ENCODE peak calls at places on chromosome 2, in seven cellular contexts. One of them, this sample, is unnamed.

GRCh38 chr2:219736196-219736595 is 108.8 kb downstream of the SLC4A3 start:
- DNase-seq in WERI-Rb-1: peak
- DNase-seq in IMR-90: peak
- DNase-seq in AG10803: peak
- DNase-seq in AG09319: peak
- DNase-seq in lung: no peak
- DNase-seq in lower leg skin: no peak
- DNase-seq in this sample: no peak

GRCh38 chr2:64699712-64700111 is 46.0 kb upstream of the SERTAD2 start:
- DNase-seq in WERI-Rb-1: no peak
- DNase-seq in IMR-90: no peak
- DNase-seq in AG10803: no peak
- DNase-seq in AG09319: no peak
- DNase-seq in lung: no peak
- DNase-seq in lower leg skin: no peak
- DNase-seq in this sample: no peak

GRCh38 chr2:175205523-175205922 is 24.0 kb upstream of the ATP5MC3 start:
- DNase-seq in WERI-Rb-1: no peak
- DNase-seq in IMR-90: peak
- DNase-seq in AG10803: no peak
- DNase-seq in AG09319: no peak
- DNase-seq in lung: no peak
- DNase-seq in lower leg skin: no peak
- DNase-seq in this sample: no peak

GRCh38 chr2:54061272-54061671 is 54.1 kb upstream of the ACYP2 start:
- DNase-seq in WERI-Rb-1: no peak
- DNase-seq in IMR-90: no peak
- DNase-seq in AG10803: no peak
- DNase-seq in AG09319: no peak
- DNase-seq in lung: no peak
- DNase-seq in lower leg skin: no peak
- DNase-seq in this sample: no peak

GRCh38 chr2:47639469-47639868 is 143.5 kb upstream of the MSH6 start:
- DNase-seq in WERI-Rb-1: no peak
- DNase-seq in IMR-90: no peak
- DNase-seq in AG10803: no peak
- DNase-seq in AG09319: no peak
- DNase-seq in lung: no peak
- DNase-seq in lower leg skin: no peak
- DNase-seq in this sample: no peak

GRCh38 chr2:39571197-39571731 is 94.5 kb upstream of the TMEM178A start:
- DNase-seq in WERI-Rb-1: no peak
- DNase-seq in IMR-90: no peak
- DNase-seq in AG10803: peak
- DNase-seq in AG09319: no peak
- DNase-seq in lung: no peak
- DNase-seq in lower leg skin: no peak
- DNase-seq in this sample: no peak

GRCh38 chr2:58578276-58578675 is 337.2 kb upstream of the FANCL start:
- DNase-seq in WERI-Rb-1: no peak
- DNase-seq in IMR-90: no peak
- DNase-seq in AG10803: no peak
- DNase-seq in AG09319: no peak
- DNase-seq in lung: no peak
- DNase-seq in lower leg skin: no peak
- DNase-seq in this sample: no peak

GRCh38 chr2:55885129-55885943 is 38.2 kb downstream of the EFEMP1 start:
- DNase-seq in WERI-Rb-1: no peak
- DNase-seq in IMR-90: peak
- DNase-seq in AG10803: peak
- DNase-seq in AG09319: no peak
- DNase-seq in lung: no peak
- DNase-seq in lower leg skin: no peak
- DNase-seq in this sample: no peak

GRCh38 chr2:199713746-199714145 is 137.2 kb downstream of the FTCDNL1 start:
- DNase-seq in WERI-Rb-1: no peak
- DNase-seq in IMR-90: no peak
- DNase-seq in AG10803: no peak
- DNase-seq in AG09319: no peak
- DNase-seq in lung: no peak
- DNase-seq in lower leg skin: no peak
- DNase-seq in this sample: no peak

GRCh38 chr2:168336786-168337388 is 89.5 kb upstream of the STK39 start:
- DNase-seq in WERI-Rb-1: peak
- DNase-seq in IMR-90: no peak
- DNase-seq in AG10803: no peak
- DNase-seq in AG09319: no peak
- DNase-seq in lung: peak
- DNase-seq in lower leg skin: no peak
- DNase-seq in this sample: no peak

GRCh38 chr2:128413718-128414341 is 95.2 kb upstream of the HS6ST1 start:
- DNase-seq in WERI-Rb-1: peak
- DNase-seq in IMR-90: no peak
- DNase-seq in AG10803: no peak
- DNase-seq in AG09319: no peak
- DNase-seq in lung: peak
- DNase-seq in lower leg skin: peak
- DNase-seq in this sample: no peak

GRCh38 chr2:17791121-17791902 is 24.9 kb upstream of the MSGN1 start:
- DNase-seq in WERI-Rb-1: no peak
- DNase-seq in IMR-90: peak
- DNase-seq in AG10803: peak
- DNase-seq in AG09319: peak
- DNase-seq in lung: no peak
- DNase-seq in lower leg skin: no peak
- DNase-seq in this sample: no peak

GRCh38 chr2:232444409-232445148 is 11.4 kb upstream of the ALPI start:
- DNase-seq in WERI-Rb-1: peak
- DNase-seq in IMR-90: peak
- DNase-seq in AG10803: peak
- DNase-seq in AG09319: no peak
- DNase-seq in lung: no peak
- DNase-seq in lower leg skin: peak
- DNase-seq in this sample: no peak

GRCh38 chr2:200728630-200729029 is 83.1 kb upstream of the BZW1 start:
- DNase-seq in WERI-Rb-1: no peak
- DNase-seq in IMR-90: peak
- DNase-seq in AG10803: peak
- DNase-seq in AG09319: no peak
- DNase-seq in lung: peak
- DNase-seq in lower leg skin: no peak
- DNase-seq in this sample: no peak

GRCh38 chr2:234457421-234457820 is 39.5 kb downstream of the ARL4C start:
- DNase-seq in WERI-Rb-1: no peak
- DNase-seq in IMR-90: peak
- DNase-seq in AG10803: no peak
- DNase-seq in AG09319: no peak
- DNase-seq in lung: no peak
- DNase-seq in lower leg skin: no peak
- DNase-seq in this sample: no peak

GRCh38 chr2:234996467-234997270 is 44.9 kb downstream of the SH3BP4 start:
- DNase-seq in WERI-Rb-1: no peak
- DNase-seq in IMR-90: peak
- DNase-seq in AG10803: peak
- DNase-seq in AG09319: no peak
- DNase-seq in lung: no peak
- DNase-seq in lower leg skin: no peak
- DNase-seq in this sample: no peak

GRCh38 chr2:70596293-70596692 is 42.7 kb upstream of the TGFA start:
- DNase-seq in WERI-Rb-1: no peak
- DNase-seq in IMR-90: no peak
- DNase-seq in AG10803: peak
- DNase-seq in AG09319: no peak
- DNase-seq in lung: no peak
- DNase-seq in lower leg skin: no peak
- DNase-seq in this sample: no peak

GRCh38 chr2:136134126-136134525 is 16.2 kb upstream of the CXCR4 start:
- DNase-seq in WERI-Rb-1: no peak
- DNase-seq in IMR-90: no peak
- DNase-seq in AG10803: no peak
- DNase-seq in AG09319: no peak
- DNase-seq in lung: no peak
- DNase-seq in lower leg skin: no peak
- DNase-seq in this sample: no peak

GRCh38 chr2:75570024-75570947 is 9.5 kb upstream of the EVA1A start:
- DNase-seq in WERI-Rb-1: no peak
- DNase-seq in IMR-90: no peak
- DNase-seq in AG10803: no peak
- DNase-seq in AG09319: no peak
- DNase-seq in lung: no peak
- DNase-seq in lower leg skin: no peak
- DNase-seq in this sample: no peak

DNA sequence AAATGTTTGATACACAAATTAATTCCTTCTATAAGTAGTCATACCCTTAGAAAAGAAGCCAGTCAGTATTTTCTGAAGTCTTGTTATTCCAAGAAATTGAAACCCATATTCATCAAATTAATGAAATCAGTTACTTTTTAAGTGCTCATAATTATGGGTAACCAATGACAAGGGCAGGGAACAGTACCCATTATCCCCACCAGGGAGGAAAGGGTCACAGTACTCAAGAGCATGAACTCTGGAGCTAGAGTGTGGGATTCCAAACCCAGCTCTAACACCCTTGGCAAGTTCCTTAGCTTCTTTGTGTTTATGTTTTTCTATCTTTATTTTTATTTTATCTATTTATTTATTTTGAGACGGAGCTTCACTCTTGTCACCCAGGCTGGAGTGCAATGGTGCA is 68.4 kb downstream of the CCDC148 start:
- DNase-seq in WERI-Rb-1: no peak
- DNase-seq in IMR-90: no peak
- DNase-seq in AG10803: no peak
- DNase-seq in AG09319: no peak
- DNase-seq in lung: no peak
- DNase-seq in lower leg skin: no peak
- DNase-seq in this sample: no peak
- TF ChIP-seq CTCF in WERI-Rb-1: no peak
- TF ChIP-seq CTCF in IMR-90: no peak
- TF ChIP-seq CTCF in AG10803: no peak
- TF ChIP-seq CTCF in AG09319: no peak
- TF ChIP-seq CTCF in lung: no peak
- TF ChIP-seq CTCF in lower leg skin: no peak
- TF ChIP-seq CTCF in this sample: no peak

DNA sequence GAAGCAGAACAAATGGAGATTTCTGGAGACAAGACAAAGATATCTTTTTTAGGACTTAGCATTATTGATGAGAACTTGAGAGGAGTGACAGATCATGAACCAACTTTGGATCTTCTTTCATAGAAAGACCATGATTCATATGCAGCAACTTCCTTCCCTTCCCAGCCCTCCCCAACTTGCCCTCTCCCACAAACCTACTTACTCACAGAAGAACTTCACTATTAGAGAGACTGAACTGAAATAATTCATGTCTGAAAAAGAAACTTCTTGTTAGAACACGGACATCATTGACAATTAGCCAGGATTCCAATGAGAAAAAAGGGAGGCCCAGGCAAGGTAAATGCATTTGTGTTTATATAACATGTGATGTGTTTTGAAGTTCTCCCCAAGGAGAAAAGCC is 294.5 kb downstream of the MEIS1 start:
- DNase-seq in WERI-Rb-1: no peak
- DNase-seq in IMR-90: peak
- DNase-seq in AG10803: peak
- DNase-seq in AG09319: no peak
- DNase-seq in lung: no peak
- DNase-seq in lower leg skin: no peak
- DNase-seq in this sample: no peak
- TF ChIP-seq CTCF in WERI-Rb-1: no peak
- TF ChIP-seq CTCF in IMR-90: no peak
- TF ChIP-seq CTCF in AG10803: no peak
- TF ChIP-seq CTCF in AG09319: no peak
- TF ChIP-seq CTCF in lung: no peak
- TF ChIP-seq CTCF in lower leg skin: no peak
- TF ChIP-seq CTCF in this sample: no peak

GRCh38 chr2:126392889-126393288 is 263.1 kb upstream of the GYPC start:
- DNase-seq in WERI-Rb-1: no peak
- DNase-seq in IMR-90: no peak
- DNase-seq in AG10803: no peak
- DNase-seq in AG09319: no peak
- DNase-seq in lung: no peak
- DNase-seq in lower leg skin: no peak
- DNase-seq in this sample: no peak
- TF ChIP-seq CTCF in WERI-Rb-1: no peak
- TF ChIP-seq CTCF in IMR-90: no peak
- TF ChIP-seq CTCF in AG10803: no peak
- TF ChIP-seq CTCF in AG09319: no peak
- TF ChIP-seq CTCF in lung: no peak
- TF ChIP-seq CTCF in lower leg skin: no peak
- TF ChIP-seq CTCF in this sample: no peak

DNA sequence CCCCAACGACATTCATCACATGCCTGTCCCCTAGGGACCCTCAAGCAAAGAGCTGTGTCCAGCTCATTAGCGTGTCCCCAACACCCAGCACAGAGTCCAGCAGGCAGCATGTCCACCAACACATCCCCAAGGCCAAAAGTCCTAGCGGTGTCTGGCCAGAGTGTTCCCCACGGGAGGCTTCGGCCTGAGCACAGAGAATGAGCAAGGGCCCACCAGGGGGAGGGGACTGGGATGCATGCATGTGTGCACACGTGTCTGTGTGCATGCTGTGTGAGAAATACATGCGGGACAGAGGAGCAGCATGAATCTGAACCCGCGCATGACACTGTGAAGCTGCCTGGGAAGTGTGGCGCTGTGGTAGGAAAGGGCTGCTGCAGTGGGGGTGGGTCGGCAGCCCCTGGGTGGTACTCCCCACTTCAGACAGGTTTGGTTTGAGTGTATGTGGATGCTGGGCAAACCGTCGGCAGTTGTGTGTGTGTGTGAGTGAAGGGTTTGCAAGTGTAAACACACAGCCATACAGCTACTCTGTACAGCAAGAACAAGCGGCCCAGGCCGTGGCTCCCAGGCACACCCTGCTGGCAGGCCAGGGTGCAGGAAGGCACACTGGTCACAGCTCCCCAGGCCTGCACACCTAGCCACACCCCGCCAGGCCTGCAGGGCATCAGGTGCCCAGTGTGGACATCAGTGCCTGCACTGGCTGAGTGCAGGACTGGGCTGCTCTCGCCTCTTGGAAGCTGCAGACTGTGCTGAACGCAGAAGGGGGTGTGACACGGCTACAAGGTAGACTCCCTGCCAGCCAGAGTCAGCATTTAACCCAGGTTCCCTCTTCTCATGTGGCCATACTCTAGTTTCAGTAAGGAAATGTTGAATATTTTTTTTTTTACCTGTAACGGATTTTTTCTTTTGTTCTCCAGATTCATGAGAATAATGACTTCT is 19.5 kb upstream of the HES6 start:
- DNase-seq in WERI-Rb-1: peak
- DNase-seq in IMR-90: no peak
- DNase-seq in AG10803: no peak
- DNase-seq in AG09319: no peak
- DNase-seq in lung: no peak
- DNase-seq in lower leg skin: no peak
- DNase-seq in this sample: no peak
- TF ChIP-seq CTCF in WERI-Rb-1: peak
- TF ChIP-seq CTCF in IMR-90: no peak
- TF ChIP-seq CTCF in AG10803: no peak
- TF ChIP-seq CTCF in AG09319: no peak
- TF ChIP-seq CTCF in lung: no peak
- TF ChIP-seq CTCF in lower leg skin: peak
- TF ChIP-seq CTCF in this sample: no peak